ENCODE peak calls at places on chromosomes 4 and X, in nine cellular contexts. Y is lower lobe of right lung, H is hepatocyte, P is heart left ventricle, J is IMR-90, U is Karpas-422, F is cardiac muscle cell, V is ovary, Z is heart right ventricle. S is an unnamed sample. For H3K4me1, the result is how much of the 10 kb centered on the place peaks cover.

GRCh38 chr4:41686893-41687292 is 61.6 kb downstream of the PHOX2B start:
- DNase-seq in Y (no peak), H (no peak), P (no peak), J (no peak), U (no peak), F (no peak), V (no peak), Z (no peak), S (no peak)

GRCh38 chrX:152637649-152638442 is at the start of gene GABRQ:
- DNase-seq in Y (peak), H (peak), P (no peak), J (no peak), U (peak), F (peak), V (no peak), Z (peak), S (no peak)

GRCh38 chr4:26713563-26714145 is 129.8 kb downstream of the TBC1D19 start:
- DNase-seq in Y (no peak), H (no peak), P (no peak), J (no peak), U (peak), F (no peak), V (no peak), Z (no peak), S (no peak)

GRCh38 chr4:132540797-132541196 is 608.3 kb upstream of the PCDH10 start:
- DNase-seq in Y (no peak), H (no peak), P (no peak), J (no peak), U (no peak), F (no peak), V (no peak), Z (no peak), S (no peak)

GRCh38 chrX:31921236-31921635 is 849.4 kb upstream of the FTHL17 start:
- DNase-seq in Y (no peak), H (no peak), P (no peak), J (no peak), U (no peak), F (no peak), V (no peak), Z (no peak), S (no peak)

GRCh38 chr4:164540987-164541386 is 212.9 kb upstream of the SMIM31 start:
- DNase-seq in Y (no peak), H (no peak), P (no peak), J (no peak), U (no peak), F (no peak), V (no peak), Z (no peak), S (no peak)

GRCh38 chr4:10075953-10076391 is 40.6 kb downstream of the WDR1 start:
- DNase-seq in Y (no peak), H (no peak), P (no peak), J (no peak), U (no peak), F (no peak), V (no peak), Z (no peak), S (peak)

GRCh38 chrX:109352121-109352556 is 129.7 kb downstream of the GUCY2F start:
- DNase-seq in Y (peak), H (peak), P (no peak), J (no peak), U (no peak), F (no peak), V (peak), Z (peak), S (no peak)

GRCh38 chr4:108512615-108513505 is 107.5 kb upstream of the RPL34 start:
- DNase-seq in Y (no peak), H (peak), P (no peak), J (peak), U (no peak), F (peak), V (no peak), Z (no peak), S (no peak)

GRCh38 chr4:98166731-98167041 is 23.4 kb upstream of the STPG2 start:
- DNase-seq in Y (no peak), H (no peak), P (no peak), J (no peak), U (no peak), F (no peak), V (no peak), Z (no peak), S (no peak)

GRCh38 chr4:98166025-98166730 is 22.9 kb upstream of the STPG2 start:
- DNase-seq in Y (no peak), H (no peak), P (peak), J (peak), U (no peak), F (no peak), V (no peak), Z (peak), S (peak)

GRCh38 chr4:98162696-98163095 is 19.4 kb upstream of the STPG2 start:
- DNase-seq in Y (no peak), H (no peak), P (no peak), J (no peak), U (no peak), F (peak), V (no peak), Z (no peak), S (no peak)
- H3K4me1 ChIP-seq in Y (under half), H (under half), P (under half), J (under half), U (under half), F (under half), V (under half), Z (under half), S (under half)

DNA sequence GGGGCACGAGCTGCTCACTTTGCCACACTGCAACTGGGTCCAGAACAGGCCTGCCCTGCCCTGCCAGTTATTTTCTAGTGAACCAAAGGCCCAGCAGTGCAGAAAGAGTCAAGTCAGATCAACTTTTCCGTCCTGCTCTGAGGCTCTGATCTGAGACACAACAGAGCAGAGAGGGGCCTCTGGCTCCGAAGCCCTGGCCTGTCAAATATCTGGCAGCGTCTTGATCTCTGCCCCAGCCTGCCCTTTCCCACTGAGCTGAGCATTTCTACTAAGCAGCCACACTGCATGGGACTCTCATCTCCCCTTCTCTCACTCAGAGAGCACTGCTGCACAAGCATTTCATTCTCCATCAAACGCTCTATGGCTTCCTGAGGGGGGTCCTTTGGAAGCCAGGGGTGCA is 11.8 kb downstream of the IGFBP7 start:
- DNase-seq in Y (no peak), H (no peak), P (no peak), J (no peak), U (no peak), F (peak), V (no peak), Z (peak), S (no peak)
- H3K4me1 ChIP-seq in Y (under half), H (under half), P (half or more), J (under half), U (under half), F (under half), V (under half), Z (half or more), S (under half)

GRCh38 chr4:186684889-186685309 is 38.8 kb downstream of the FAT1 start:
- DNase-seq in Y (no peak), H (peak), P (no peak), J (no peak), U (no peak), F (peak), V (no peak), Z (no peak), S (no peak)
- H3K4me1 ChIP-seq in Y (under half), H (under half), P (under half), J (under half), U (under half), F (under half), V (under half), Z (under half), S (under half)

GRCh38 chr4:183107891-183108459 is 8.9 kb downstream of the WWC2 start:
- DNase-seq in Y (no peak), H (no peak), P (no peak), J (peak), U (no peak), F (no peak), V (no peak), Z (no peak), S (no peak)

GRCh38 chr4:183106839-183107238 is 7.8 kb downstream of the WWC2 start:
- DNase-seq in Y (no peak), H (no peak), P (no peak), J (peak), U (no peak), F (no peak), V (no peak), Z (no peak), S (no peak)

GRCh38 chr4:183111452-183111885 is 12.4 kb downstream of the WWC2 start:
- DNase-seq in Y (no peak), H (no peak), P (no peak), J (no peak), U (no peak), F (no peak), V (no peak), Z (no peak), S (no peak)

GRCh38 chr4:183105092-183105491 is 6.0 kb downstream of the WWC2 start:
- DNase-seq in Y (no peak), H (no peak), P (no peak), J (no peak), U (no peak), F (no peak), V (no peak), Z (no peak), S (no peak)

GRCh38 chr4:183110244-183110643 is 11.2 kb downstream of the WWC2 start:
- DNase-seq in Y (no peak), H (no peak), P (no peak), J (no peak), U (no peak), F (no peak), V (no peak), Z (no peak), S (no peak)
- H3K4me1 ChIP-seq in Y (under half), H (under half), P (under half), J (under half), U (under half), F (under half), V (under half), Z (under half), S (under half)